ENCODE peak calls at places on chromosomes 3 and 15, in six cellular contexts. H, K, Y, U, N and O are unnamed samples.

GRCh38 chr3:49387721-49388120 is 24.1 kb downstream of the RHOA start:
- DNase-seq in H (no peak), K (no peak), Y (no peak), U (no peak), N (no peak), O (no peak)

GRCh38 chr3:115018694-115019093 is 128.4 kb downstream of the ZBTB20 start:
- DNase-seq in H (no peak), K (no peak), Y (no peak), U (no peak), N (no peak), O (no peak)

GRCh38 chr3:172074578-172074977 is 35.2 kb downstream of the FNDC3B start:
- DNase-seq in H (no peak), K (no peak), Y (no peak), U (no peak), N (peak; percentile 88), O (peak; percentile 83)

GRCh38 chr3:32842531-32842931 is 24.7 kb downstream of the TRIM71 start:
- DNase-seq in H (no peak), K (no peak), Y (no peak), U (peak; percentile 24), N (peak; percentile 23), O (no peak)

GRCh38 chr3:110995461-110996226 is 76.0 kb upstream of the NECTIN3 start:
- DNase-seq in H (no peak), K (no peak), Y (no peak), U (no peak), N (peak; percentile 93), O (no peak)

GRCh38 chr3:97830627-97831026 is 8.8 kb downstream of the CRYBG3 start:
- DNase-seq in H (no peak), K (no peak), Y (no peak), U (no peak), N (no peak), O (no peak)

GRCh38 chr3:164196477-164196876 is 881.8 kb downstream of the SI start:
- DNase-seq in H (no peak), K (no peak), Y (no peak), U (no peak), N (no peak), O (no peak)

GRCh38 chr3:10707984-10708868 is 107.8 kb upstream of the SLC6A11 start:
- DNase-seq in H (no peak), K (no peak), Y (no peak), U (no peak), N (no peak), O (no peak)

GRCh38 chr3:30342319-30343060 is 263.9 kb upstream of the TGFBR2 start:
- DNase-seq in H (no peak), K (no peak), Y (no peak), U (peak; percentile 59), N (no peak), O (peak; percentile 19)

GRCh38 chr15:57780461-57780860 is 73.9 kb downstream of the POLR2M start:
- DNase-seq in H (no peak), K (no peak), Y (peak; percentile 91), U (no peak), N (no peak), O (no peak)

GRCh38 chr3:194617827-194618226 is 15.4 kb downstream of the TMEM44 start:
- DNase-seq in H (no peak), K (no peak), Y (no peak), U (peak; percentile 32), N (no peak), O (no peak)

GRCh38 chr3:42640771-42641370 is 12.6 kb upstream of the ZBTB47 start:
- DNase-seq in H (no peak), K (no peak), Y (no peak), U (no peak), N (no peak), O (no peak)